ENCODE peak calls at places on chromosome 7, in five cellular contexts. Y, Q, U, B and F are unnamed samples.

GRCh38 chr7:157708896-157709295 is 372.1 kb downstream of the DNAJB6 start:
- DNase-seq in Y (no peak), Q (no peak), U (no peak), B (no peak), F (no peak)

GRCh38 chr7:149291036-149291835 is 29.2 kb downstream of the ZNF783 start:
- DNase-seq in Y (no peak), Q (no peak), U (no peak), B (no peak), F (no peak)

GRCh38 chr7:36667007-36667406 is 57.3 kb downstream of the AOAH start:
- DNase-seq in Y (no peak), Q (no peak), U (no peak), B (no peak), F (no peak)

GRCh38 chr7:22582860-22583640 is 83.1 kb upstream of the STEAP1B start:
- DNase-seq in Y (no peak), Q (peak; percentile 98), U (no peak), B (no peak), F (no peak)

GRCh38 chr7:75716992-75717626 is 21.6 kb downstream of the HIP1 start:
- DNase-seq in Y (no peak), Q (no peak), U (no peak), B (no peak), F (no peak)

GRCh38 chr7:28975987-28976386 is 17.9 kb upstream of the TRIL start:
- DNase-seq in Y (no peak), Q (no peak), U (no peak), B (no peak), F (no peak)

GRCh38 chr7:2309889-2310331 is 4.3 kb downstream of the SNX8 start:
- DNase-seq in Y (no peak), Q (peak; percentile 39), U (no peak), B (no peak), F (peak; percentile 55)

GRCh38 chr7:391411-391951 is 101.5 kb downstream of the FOXL3 start:
- DNase-seq in Y (no peak), Q (no peak), U (peak; percentile 26), B (peak; percentile 38), F (no peak)

GRCh38 chr7:113338297-113338696 is 219.9 kb upstream of the SMIM30 start:
- DNase-seq in Y (no peak), Q (no peak), U (no peak), B (no peak), F (no peak)

GRCh38 chr7:28433604-28434254 is 21.4 kb downstream of the CREB5 start:
- DNase-seq in Y (no peak), Q (no peak), U (no peak), B (no peak), F (no peak)

GRCh38 chr7:51045319-51046102 is 262.8 kb upstream of the GRB10 start:
- DNase-seq in Y (no peak), Q (peak; percentile 92), U (no peak), B (no peak), F (no peak)

GRCh38 chr7:15889501-15889900 is 203.0 kb upstream of the MEOX2 start:
- DNase-seq in Y (peak; percentile 18), Q (no peak), U (no peak), B (no peak), F (no peak)

GRCh38 chr7:92837214-92837749 is 909 bp upstream of the CDK6 start:
- DNase-seq in Y (no peak), Q (no peak), U (no peak), B (no peak), F (no peak)

GRCh38 chr7:128888756-128889095 is 21.8 kb downstream of the KCP start:
- DNase-seq in Y (no peak), Q (no peak), U (no peak), B (peak; percentile 12), F (no peak)

GRCh38 chr7:29563590-29564454 is at the start of gene PRR15:
- DNase-seq in Y (no peak), Q (peak; percentile 38), U (peak; percentile 38), B (peak; percentile 60), F (peak; percentile 70)

GRCh38 chr7:155508372-155509024 is 37.9 kb downstream of the CNPY1 start:
- DNase-seq in Y (no peak), Q (no peak), U (no peak), B (no peak), F (no peak)

GRCh38 chr7:140143997-140144396 is 32.8 kb downstream of the KDM7A start:
- DNase-seq in Y (no peak), Q (no peak), U (no peak), B (no peak), F (no peak)

GRCh38 chr7:93374345-93374940 is 142.3 kb downstream of the VPS50 start:
- DNase-seq in Y (no peak), Q (no peak), U (peak; percentile 7), B (no peak), F (no peak)

GRCh38 chr7:44431091-44431608 is 59.3 kb downstream of the NUDCD3 start:
- DNase-seq in Y (no peak), Q (no peak), U (peak; percentile 78), B (peak; percentile 72), F (peak; percentile 11)
- TF ChIP-seq CTCF in Y (no peak), Q (peak; percentile 43), U (peak; percentile 42), B (no peak), F (no peak)

GRCh38 chr7:141263983-141264382 is 190.1 kb downstream of the TMEM178B start:
- DNase-seq in Y (no peak), Q (no peak), U (no peak), B (no peak), F (no peak)

GRCh38 chr7:141265668-141266067 is 191.8 kb downstream of the TMEM178B start:
- DNase-seq in Y (no peak), Q (no peak), U (no peak), B (no peak), F (no peak)

GRCh38 chr7:141264511-141264910 is 190.6 kb downstream of the TMEM178B start:
- DNase-seq in Y (no peak), Q (no peak), U (no peak), B (no peak), F (no peak)

GRCh38 chr7:141263508-141263907 is 189.6 kb downstream of the TMEM178B start:
- DNase-seq in Y (no peak), Q (no peak), U (no peak), B (no peak), F (no peak)

GRCh38 chr7:141262101-141262819 is 188.4 kb downstream of the TMEM178B start:
- DNase-seq in Y (no peak), Q (no peak), U (no peak), B (no peak), F (no peak)
- TF ChIP-seq CTCF in Y (no peak), Q (peak; percentile 62), U (no peak), B (peak; percentile 33), F (peak; percentile 16)

DNA sequence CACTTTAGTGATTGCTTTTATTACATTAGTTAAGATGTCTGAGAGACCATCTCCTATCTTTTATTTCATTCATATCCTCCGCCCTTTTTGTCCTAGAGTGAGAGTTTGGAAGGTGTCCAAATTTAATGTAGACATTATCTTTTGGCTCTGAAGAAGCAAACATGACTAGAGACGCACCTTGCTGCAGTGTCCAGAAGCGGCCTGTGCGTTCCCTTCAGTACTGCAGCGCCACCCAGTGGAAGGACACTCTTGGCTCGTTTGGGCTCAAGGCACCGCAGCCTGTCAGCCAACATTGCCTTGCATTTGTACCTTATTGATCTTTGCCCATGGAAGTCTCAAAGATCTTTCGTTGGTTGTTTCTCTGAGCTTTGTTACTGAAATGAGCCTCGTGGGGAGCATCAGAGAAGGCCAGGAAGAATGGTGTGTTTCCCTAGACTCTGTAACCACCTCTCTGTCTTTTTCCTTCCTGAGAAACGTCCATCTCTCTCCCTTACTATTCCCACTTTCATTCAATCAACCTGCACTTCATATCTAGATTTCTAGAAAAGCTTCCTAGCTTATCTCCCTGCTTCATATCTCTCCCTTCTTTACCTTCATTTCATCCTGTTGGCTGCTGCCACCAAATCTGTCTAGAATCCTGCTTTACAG is 10.4 kb upstream of the CLCN1 start:
- DNase-seq in Y (peak; percentile 76), Q (no peak), U (no peak), B (peak; percentile 81), F (peak; percentile 55)
- TF ChIP-seq CTCF in Y (peak; percentile 79), Q (peak; percentile 90), U (peak; percentile 29), B (peak; percentile 79), F (peak; percentile 45)

DNA sequence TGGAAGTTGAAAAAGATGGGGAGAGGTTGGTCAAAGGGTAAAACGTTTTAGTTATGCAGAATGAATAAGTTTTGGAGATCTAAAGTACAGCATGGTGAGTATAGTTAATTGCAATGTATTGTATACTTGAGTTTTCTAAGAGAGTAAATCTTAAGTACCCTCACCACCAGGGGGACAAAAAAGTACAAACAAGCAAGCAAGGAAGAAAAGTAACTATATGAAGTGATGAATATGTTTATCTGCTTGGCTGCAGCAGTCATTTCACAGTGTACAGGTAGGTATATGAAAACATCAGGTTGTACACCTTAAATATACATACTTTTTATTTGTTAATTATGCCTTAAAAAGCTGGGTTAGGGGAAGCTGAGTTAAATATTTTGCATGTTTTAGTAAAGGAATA is 157.3 kb downstream of the PCLO start:
- DNase-seq in Y (no peak), Q (no peak), U (no peak), B (no peak), F (no peak)
- TF ChIP-seq CTCF in Y (no peak), Q (peak; percentile 24), U (no peak), B (no peak), F (peak; percentile 30)

GRCh38 chr7:153382591-153383225 is 623.2 kb downstream of the ACTR3B start:
- DNase-seq in Y (no peak), Q (no peak), U (no peak), B (no peak), F (no peak)
- TF ChIP-seq CTCF in Y (no peak), Q (no peak), U (no peak), B (no peak), F (no peak)

GRCh38 chr7:79245623-79246249 is 207.7 kb downstream of the MAGI2 start:
- DNase-seq in Y (no peak), Q (no peak), U (no peak), B (no peak), F (no peak)
- TF ChIP-seq CTCF in Y (no peak), Q (no peak), U (no peak), B (no peak), F (no peak)

GRCh38 chr7:20831976-20832375 is 45.3 kb upstream of the SP8 start:
- DNase-seq in Y (no peak), Q (no peak), U (no peak), B (no peak), F (no peak)

GRCh38 chr7:20839196-20839735 is 52.6 kb upstream of the SP8 start:
- DNase-seq in Y (no peak), Q (peak; percentile 30), U (no peak), B (no peak), F (no peak)

GRCh38 chr7:20835111-20835750 is 48.5 kb upstream of the SP8 start:
- DNase-seq in Y (no peak), Q (no peak), U (no peak), B (no peak), F (no peak)

GRCh38 chr7:20831451-20831850 is 44.8 kb upstream of the SP8 start:
- DNase-seq in Y (no peak), Q (no peak), U (no peak), B (no peak), F (no peak)

DNA sequence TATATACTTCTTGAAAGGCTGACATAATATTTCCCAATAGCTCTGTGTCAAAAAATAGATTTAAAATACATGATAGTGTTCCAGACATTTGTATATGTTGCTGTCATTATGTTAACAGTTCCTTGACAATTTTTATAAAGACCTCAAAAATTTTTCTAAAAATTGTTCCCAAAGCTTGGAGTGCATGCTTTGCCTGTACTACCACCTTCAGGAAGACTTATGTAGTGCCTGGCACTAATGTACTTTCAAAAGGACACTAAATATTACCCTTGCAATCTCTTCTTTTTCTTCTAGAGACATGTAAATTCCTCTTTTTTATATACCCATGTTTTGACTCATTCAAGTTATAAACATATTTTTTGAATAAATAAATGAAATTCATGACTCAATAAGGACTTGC is 48.0 kb upstream of the SP8 start:
- DNase-seq in Y (no peak), Q (no peak), U (no peak), B (no peak), F (no peak)
- TF ChIP-seq CTCF in Y (no peak), Q (peak; percentile 64), U (no peak), B (no peak), F (peak; percentile 40)